ENCODE peak calls at places on chromosome 17, in six cellular contexts. Z, P, A, X, B and F are unnamed samples.

GRCh38 chr17:33575046-33575445 is 282.0 kb upstream of the ASIC2 start:
- DNase-seq in Z (no peak), X (no peak), B (no peak), P (no peak), A (no peak), F (no peak)

GRCh38 chr17:49180303-49180702 is 30.1 kb downstream of the GNGT2 start:
- DNase-seq in P (peak), X (peak), B (peak), Z (peak), A (peak), F (peak)

GRCh38 chr17:18156171-18156975 is 27.3 kb upstream of the ALKBH5 start:
- DNase-seq in Z (no peak), X (no peak), P (peak), A (no peak), B (no peak), F (no peak)

GRCh38 chr17:17506893-17507464 is 10.8 kb upstream of the RASD1 start:
- DNase-seq in Z (no peak), A (peak), B (peak), P (no peak), X (no peak), F (no peak)

GRCh38 chr17:69761767-69762321 is 313.2 kb upstream of the KCNJ16 start:
- DNase-seq in X (peak), B (no peak), A (no peak), Z (peak), P (no peak), F (no peak)

GRCh38 chr17:61205406-61205805 is 194.2 kb upstream of the TBX2 start:
- DNase-seq in X (no peak), P (no peak), A (no peak), B (no peak), Z (no peak), F (no peak)

GRCh38 chr17:59851431-59852375 is 41.0 kb downstream of the TUBD1 start:
- DNase-seq in Z (peak), P (peak), X (peak), A (no peak), B (no peak), F (no peak)

GRCh38 chr17:12928736-12929135 is 89.1 kb downstream of the ELAC2 start:
- DNase-seq in Z (no peak), B (no peak), X (no peak), P (no peak), A (no peak), F (peak)

GRCh38 chr17:44862278-44862914 is 14.7 kb downstream of the HIGD1B start:
- DNase-seq in P (no peak), B (no peak), Z (no peak), A (no peak), X (no peak), F (no peak)

GRCh38 chr17:48543854-48544355 is 1.0 kb downstream of the HOXB2 start:
- DNase-seq in X (no peak), Z (peak), A (no peak), P (no peak), B (no peak), F (no peak)

GRCh38 chr17:61317779-61318178 is 81.9 kb upstream of the TBX2 start:
- DNase-seq in A (no peak), X (no peak), Z (no peak), P (no peak), B (no peak), F (no peak)

GRCh38 chr17:75604034-75604695 is 16.6 kb downstream of the MYO15B start:
- DNase-seq in A (no peak), Z (no peak), X (no peak), B (no peak), P (no peak), F (no peak)

GRCh38 chr17:43778337-43779144 is at the start of gene DUSP3:
- DNase-seq in A (peak), Z (peak), X (peak), P (peak), B (peak), F (no peak)

GRCh38 chr17:17019430-17019762 is 22.9 kb upstream of the MPRIP start:
- DNase-seq in A (no peak), Z (no peak), P (no peak), B (no peak), X (no peak), F (no peak)

GRCh38 chr17:57924677-57925076 is 30.5 kb downstream of the CUEDC1 start:
- DNase-seq in Z (no peak), P (no peak), A (no peak), B (no peak), X (no peak), F (no peak)

GRCh38 chr17:2222901-2223616 is 80.5 kb downstream of the SMG6 start:
- DNase-seq in A (no peak), X (no peak), P (peak), Z (peak), B (peak), F (no peak)

DNA sequence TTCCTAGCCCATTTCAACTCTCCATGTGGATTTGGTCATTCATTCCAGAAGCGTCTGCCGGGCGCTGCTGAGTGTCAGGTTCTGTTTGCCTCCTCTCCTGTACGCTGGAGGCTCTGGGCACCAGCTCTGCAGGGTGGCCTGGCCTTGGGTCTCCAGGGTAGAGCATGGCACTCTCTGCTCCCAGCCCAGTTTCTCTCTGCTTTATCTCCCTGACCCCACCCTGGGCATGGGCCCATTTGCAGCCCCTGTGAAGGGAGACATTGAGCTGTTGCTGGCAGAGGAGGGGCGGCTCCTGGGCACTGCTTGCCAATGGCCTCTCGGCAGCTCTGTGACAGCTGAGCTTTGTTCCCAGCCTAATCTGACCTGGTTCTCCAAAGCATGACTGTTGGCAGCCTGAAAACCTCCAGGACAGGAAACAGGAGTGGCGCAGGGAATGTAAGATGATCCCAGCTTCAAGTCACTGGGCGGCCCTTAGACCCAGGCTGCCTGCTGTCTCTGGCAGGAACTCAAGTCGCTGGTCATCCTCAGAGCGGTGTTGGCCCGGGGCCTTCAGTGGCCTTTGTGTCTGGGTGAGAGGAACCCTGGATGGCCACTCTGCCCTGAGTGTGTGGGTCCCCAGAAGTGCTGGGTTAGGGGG is 146.8 kb downstream of the SEC14L1 start:
- DNase-seq in A (peak), P (no peak), Z (peak), B (no peak), X (peak), F (no peak)
- H3K4me3 ChIP-seq in A (no peak), P (no peak), Z (no peak), B (no peak), X (no peak), F (no peak)

DNA sequence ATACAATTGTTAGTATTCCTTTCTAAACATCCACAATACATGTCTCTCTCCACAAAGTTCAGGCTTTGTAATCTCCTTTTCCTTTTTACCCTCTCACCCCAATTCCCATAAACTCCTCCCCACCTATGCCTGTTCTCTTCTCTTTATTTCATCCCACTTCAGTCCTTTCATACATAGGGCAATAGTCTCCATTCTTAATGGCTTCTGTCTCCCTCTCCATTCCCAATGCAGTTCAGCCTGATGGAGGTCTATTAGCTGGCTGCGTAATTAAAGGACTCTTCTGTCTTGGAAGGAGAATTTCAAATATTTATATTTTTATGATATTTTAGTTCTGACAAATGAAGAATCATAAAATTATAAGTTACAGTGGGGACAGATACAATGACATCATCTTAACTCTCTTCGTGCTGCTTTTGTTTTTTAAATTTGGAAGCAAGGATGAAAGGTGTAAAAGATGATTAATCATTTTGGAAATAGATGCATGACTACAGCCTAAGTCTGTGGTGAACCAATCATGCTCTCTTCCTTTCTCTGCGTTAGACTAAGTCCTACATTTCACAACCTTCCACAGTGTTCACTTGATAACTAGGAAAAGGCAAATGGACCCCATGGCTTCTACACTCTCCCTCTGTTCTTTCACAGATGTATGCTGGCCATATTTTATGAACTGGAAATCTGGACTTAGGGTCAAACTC is 11.2 kb upstream of the FAM20A start:
- DNase-seq in A (no peak), P (no peak), B (no peak), Z (no peak), X (no peak), F (no peak)
- H3K4me3 ChIP-seq in A (no peak), P (no peak), B (no peak), Z (no peak), X (no peak), F (no peak)

GRCh38 chr17:63675231-63675606 is 24.7 kb downstream of the LIMD2 start:
- DNase-seq in P (no peak), A (no peak), X (no peak), B (no peak), Z (peak), F (no peak)
- H3K4me3 ChIP-seq in P (no peak), A (peak), X (no peak), B (no peak), Z (no peak), F (no peak)

GRCh38 chr17:4788159-4788806 is 481 bp upstream of the GLTPD2 start:
- DNase-seq in A (no peak), P (no peak), Z (peak), B (no peak), X (no peak), F (no peak)

GRCh38 chr17:4786111-4786491 is at the start of gene VMO1:
- DNase-seq in B (peak), Z (peak), X (no peak), P (peak), A (no peak), F (no peak)

GRCh38 chr17:4788807-4789700 is at the start of gene GLTPD2:
- DNase-seq in Z (peak), B (no peak), P (no peak), X (no peak), A (no peak), F (no peak)

GRCh38 chr17:4785311-4786110 is 653 bp downstream of the VMO1 start:
- DNase-seq in Z (peak), A (no peak), P (no peak), X (no peak), B (no peak), F (no peak)

GRCh38 chr17:4786516-4786915 is 352 bp upstream of the VMO1 start:
- DNase-seq in X (no peak), P (no peak), A (no peak), B (no peak), Z (peak), F (no peak)
- H3K4me3 ChIP-seq in X (no peak), P (peak), A (peak), B (no peak), Z (no peak), F (no peak)

GRCh38 chr17:79993390-79994221 is 42.1 kb downstream of the TBC1D16 start:
- DNase-seq in B (peak), Z (peak), P (peak), A (peak), X (no peak), F (no peak)
- H3K4me3 ChIP-seq in B (no peak), Z (no peak), P (no peak), A (peak), X (no peak), F (no peak)

DNA sequence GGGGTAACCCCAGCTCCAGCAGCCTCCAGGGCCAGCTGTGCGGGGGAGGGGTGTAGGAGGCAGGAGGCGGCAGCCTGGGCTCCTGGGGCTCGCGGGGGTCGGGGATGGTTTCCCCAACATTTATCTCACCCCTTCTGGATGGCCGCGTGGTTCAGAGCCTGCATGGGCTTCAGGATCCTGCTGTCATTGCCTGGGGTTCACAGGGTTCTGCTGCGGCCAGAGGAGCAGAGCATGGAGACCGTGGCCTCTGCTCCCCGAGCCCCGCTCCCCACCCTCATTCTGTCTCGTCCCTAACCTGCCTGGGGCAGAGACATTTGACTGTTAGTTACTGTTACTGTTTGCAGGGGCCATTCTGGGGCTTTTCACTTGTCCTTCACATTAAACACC is 4.9 kb downstream of the MYADML2 start:
- DNase-seq in Z (no peak), P (no peak), X (no peak), A (no peak), B (no peak), F (no peak)
- H3K4me3 ChIP-seq in Z (peak), P (no peak), X (no peak), A (no peak), B (no peak), F (no peak)

DNA sequence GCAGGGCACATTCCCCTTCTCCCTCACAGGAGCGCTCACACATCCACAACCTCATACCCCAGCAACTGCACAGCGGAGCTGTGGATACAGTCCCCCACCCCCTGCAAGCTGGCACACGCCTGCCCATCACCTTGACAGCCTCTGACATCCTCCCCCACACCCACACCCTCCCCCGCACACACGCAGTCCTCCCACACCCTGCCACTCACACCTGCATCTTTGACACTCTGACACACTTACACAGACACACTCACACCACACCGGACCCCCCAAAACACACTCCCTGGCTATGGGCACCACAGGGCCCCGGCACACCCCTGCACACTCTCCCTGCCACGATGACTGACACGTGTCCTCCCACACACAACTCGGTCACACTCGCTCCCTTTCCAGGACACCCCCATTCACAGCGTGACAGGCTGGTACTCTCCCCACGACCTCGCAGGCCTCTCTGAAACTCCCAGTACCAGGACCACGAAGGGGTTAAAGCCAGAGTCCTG is 531 bp upstream of the PPP1R1B start:
- DNase-seq in X (no peak), P (no peak), Z (no peak), B (no peak), A (no peak), F (no peak)
- H3K4me3 ChIP-seq in X (no peak), P (no peak), Z (no peak), B (no peak), A (peak), F (no peak)

GRCh38 chr17:66675991-66676371 is 158.9 kb upstream of the CACNG5 start:
- DNase-seq in A (peak), P (peak), B (no peak), Z (no peak), X (no peak), F (no peak)

GRCh38 chr17:66676421-66676820 is 158.5 kb upstream of the CACNG5 start:
- DNase-seq in X (no peak), B (no peak), A (peak), Z (no peak), P (no peak), F (no peak)

GRCh38 chr17:66673668-66674276 is 161.1 kb upstream of the CACNG5 start:
- DNase-seq in X (peak), B (no peak), A (no peak), Z (peak), P (peak), F (peak)

GRCh38 chr17:66677201-66677981 is 157.5 kb upstream of the CACNG5 start:
- DNase-seq in A (no peak), Z (peak), X (no peak), B (no peak), P (no peak), F (no peak)

DNA sequence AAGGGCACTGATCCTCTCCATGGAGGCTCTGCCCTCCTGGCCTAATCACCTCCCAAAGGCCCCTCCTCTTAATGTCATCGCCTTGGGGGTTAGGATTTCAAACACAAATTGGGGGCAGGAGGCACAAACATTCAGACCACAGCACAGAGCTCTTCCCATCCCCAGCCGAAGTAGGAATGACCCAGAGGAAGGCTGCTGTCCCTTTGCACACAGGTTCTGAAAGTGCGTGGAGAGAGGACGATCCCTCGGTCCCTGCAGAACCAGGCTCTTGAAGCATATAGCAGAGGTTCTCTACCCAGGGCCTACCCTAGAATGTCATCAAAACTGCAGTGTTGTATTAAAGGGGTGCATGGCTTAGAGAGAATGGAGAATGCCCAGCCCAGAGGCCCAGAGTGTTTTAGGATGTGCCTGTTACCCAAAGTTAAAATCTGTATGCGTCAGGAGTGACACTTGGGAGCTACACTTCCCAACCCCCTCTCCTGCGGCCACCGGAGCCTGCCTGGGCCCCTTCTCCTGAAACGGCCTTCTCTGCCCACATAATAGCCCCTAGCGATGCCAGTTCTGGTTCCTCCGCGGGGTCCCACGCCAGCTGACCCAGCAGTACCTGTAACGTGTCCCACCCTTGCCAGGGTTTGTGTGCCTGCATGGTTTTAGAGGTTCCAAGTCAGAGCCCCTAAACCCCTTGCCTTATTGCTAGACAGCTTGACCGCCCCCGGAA is 159.5 kb upstream of the CACNG5 start:
- DNase-seq in P (no peak), Z (no peak), A (no peak), X (no peak), B (no peak), F (no peak)
- H3K4me3 ChIP-seq in P (no peak), Z (no peak), A (peak), X (no peak), B (no peak), F (no peak)